ENCODE peak calls at places on chromosomes 2 and 18, in five cellular contexts. I, V, T, E and X are unnamed samples.

GRCh38 chr2:192091480-192091879 is 103.3 kb downstream of the TMEFF2 start:
- DNase-seq in E (no peak), T (no peak), I (no peak), V (no peak), X (no peak)

GRCh38 chr2:217804786-217805678 is 197.8 kb downstream of the TNS1 start:
- DNase-seq in I (peak; percentile 33), V (no peak), T (no peak), E (no peak), X (no peak)

GRCh38 chr18:48106976-48107781 is 176.7 kb upstream of the SMAD2 start:
- DNase-seq in V (no peak), T (no peak), E (no peak), I (no peak), X (no peak)

GRCh38 chr2:164145093-164145987 is 409.5 kb upstream of the FIGN start:
- DNase-seq in T (no peak), I (no peak), V (no peak), E (no peak), X (no peak)

GRCh38 chr2:175207741-175208438 is 26.4 kb upstream of the ATP5MC3 start:
- DNase-seq in E (no peak), V (no peak), T (no peak), I (peak; percentile 79), X (peak; percentile 77)

GRCh38 chr2:239731422-239731821 is 293.7 kb downstream of the NDUFA10 start:
- DNase-seq in V (no peak), E (no peak), I (peak; percentile 11), T (no peak), X (peak; percentile 48)

GRCh38 chr2:71843391-71843850 is 304.2 kb downstream of the CYP26B1 start:
- DNase-seq in T (no peak), V (no peak), E (no peak), I (peak; percentile 43), X (no peak)

GRCh38 chr2:47592381-47592780 is 189.4 kb downstream of the MSH2 start:
- DNase-seq in I (no peak), V (no peak), E (no peak), T (no peak), X (no peak)

GRCh38 chr2:205471776-205472175 is 210.5 kb upstream of the NRP2 start:
- DNase-seq in V (no peak), E (no peak), I (no peak), T (no peak), X (no peak)

GRCh38 chr2:75555701-75556100 is 5.0 kb downstream of the EVA1A start:
- DNase-seq in I (no peak), V (no peak), T (no peak), E (no peak), X (no peak)

GRCh38 chr2:239283961-239284801 is 116.6 kb downstream of the HDAC4 start:
- DNase-seq in T (no peak), I (peak; percentile 26), V (no peak), E (no peak), X (no peak)

GRCh38 chr2:223786236-223786635 is 51.1 kb downstream of the AP1S3 start:
- DNase-seq in I (no peak), E (no peak), V (no peak), T (no peak), X (no peak)

GRCh38 chr2:30373881-30374302 is 73.2 kb upstream of the LCLAT1 start:
- DNase-seq in E (peak; percentile 60), I (no peak), T (no peak), V (no peak), X (no peak)

GRCh38 chr2:241379481-241380480 is 23.7 kb downstream of the FARP2 start:
- DNase-seq in V (no peak), I (no peak), T (no peak), E (no peak), X (no peak)